ENCODE peak calls at places on chromosomes 6 and 20, in five cellular contexts. P is esophagus mucosa; T is foreskin keratinocyte; D is stimulated activated naive CD8-positive, alpha-beta T cell treated with anti-CD3 and anti-CD28 coated beads, Interleukin-15, Interleukin-2, amounts not matched to agents 100 U/mL and 50 U/mL, for 24 hours; Y is upper lobe of left lung. O is an unnamed sample.

GRCh38 chr6:108752733-108753392 is 95.4 kb upstream of the ARMC2 start:
- ATAC-seq in P (no peak), T (no peak), D (no peak), Y (no peak), O (no peak)

GRCh38 chr20:20465259-20465658 is 97.4 kb downstream of the INSM1 start:
- ATAC-seq in P (no peak), T (peak; percentile 66), D (peak; percentile 58), Y (no peak), O (peak; percentile 67)

GRCh38 chr6:4036581-4036980 is 42.4 kb downstream of the FAM217A start:
- ATAC-seq in P (no peak), T (no peak), D (no peak), Y (no peak), O (no peak)

GRCh38 chr20:47610247-47610944 is 108.7 kb downstream of the NCOA3 start:
- ATAC-seq in P (peak; percentile 81), T (peak; percentile 94), D (peak; percentile 93), Y (peak; percentile 85), O (peak; percentile 99)

GRCh38 chr20:890671-891070 is 25.5 kb downstream of the ANGPT4 start:
- ATAC-seq in P (no peak), T (no peak), D (no peak), Y (no peak), O (no peak)

GRCh38 chr6:35377002-35377401 is 34.6 kb downstream of the PPARD start:
- ATAC-seq in P (no peak), T (no peak), D (no peak), Y (no peak), O (no peak)

GRCh38 chr6:39855356-39855995 is 63.3 kb downstream of the DAAM2 start:
- ATAC-seq in P (no peak), T (no peak), D (no peak), Y (no peak), O (no peak)

GRCh38 chr6:99458319-99458718 is 33.2 kb upstream of the PNISR start:
- ATAC-seq in P (no peak), T (peak; percentile 72), D (no peak), Y (no peak), O (peak; percentile 62)

GRCh38 chr6:46719099-46719498 is 16.1 kb downstream of the PLA2G7 start:
- ATAC-seq in P (peak; percentile 80), T (peak; percentile 95), D (peak; percentile 36), Y (no peak), O (no peak)

GRCh38 chr6:69732640-69733039 is 64.2 kb downstream of the LMBRD1 start:
- ATAC-seq in P (no peak), T (no peak), D (no peak), Y (no peak), O (peak; percentile 70)

GRCh38 chr6:107523794-107524193 is 33.9 kb downstream of the SOBP start:
- ATAC-seq in P (no peak), T (no peak), D (no peak), Y (no peak), O (no peak)

GRCh38 chr6:158742988-158743651 is 76.0 kb downstream of the EZR start:
- ATAC-seq in P (peak; percentile 85), T (peak; percentile 95), D (no peak), Y (no peak), O (no peak)

GRCh38 chr6:112935402-112936078 is 588.4 kb downstream of the RFPL4B start:
- ATAC-seq in P (no peak), T (no peak), D (no peak), Y (no peak), O (no peak)

GRCh38 chr6:128882991-128883571 is at the start of gene LAMA2:
- ATAC-seq in P (peak; percentile 35), T (peak; percentile 67), D (peak; percentile 32), Y (peak; percentile 98), O (peak; percentile 83)

GRCh38 chr20:34637245-34638185 is 39.4 kb downstream of the PIGU start:
- ATAC-seq in P (peak; percentile 42), T (no peak), D (no peak), Y (peak; percentile 84), O (no peak)

GRCh38 chr20:9166153-9166780 is 97.4 kb downstream of the PLCB4 start:
- ATAC-seq in P (no peak), T (no peak), D (no peak), Y (no peak), O (no peak)

GRCh38 chr6:38867726-38868125 is 152.6 kb downstream of the DNAH8 start:
- ATAC-seq in P (no peak), T (peak; percentile 68), D (no peak), Y (no peak), O (no peak)

GRCh38 chr6:106490453-106490852 is 129.9 kb downstream of the CRYBG1 start:
- ATAC-seq in P (peak; percentile 42), T (peak; percentile 48), D (no peak), Y (no peak), O (no peak)

GRCh38 chr20:52008874-52009273 is 182.7 kb downstream of the ZFP64 start:
- ATAC-seq in P (no peak), T (no peak), D (no peak), Y (no peak), O (no peak)

GRCh38 chr20:17928633-17929311 is 39.8 kb downstream of the SNX5 start:
- ATAC-seq in P (no peak), T (peak; percentile 23), D (no peak), Y (peak; percentile 7), O (no peak)

GRCh38 chr20:37071481-37071911 is 24.3 kb downstream of the RBL1 start:
- ATAC-seq in P (peak; percentile 93), T (peak; percentile 98), D (peak; percentile 93), Y (no peak), O (no peak)

GRCh38 chr20:8315639-8316573 is 183.8 kb downstream of the PLCB1 start:
- ATAC-seq in P (no peak), T (no peak), D (no peak), Y (no peak), O (no peak)